ENCODE peak calls at places on chromosome 11, in five cellular contexts. P is transverse colon, V is mammary epithelial cell, G is H9, L is H1. H is an unnamed sample. For H3K4me1 and H3K9me3, the result is how much of the 10 kb centered on the place peaks cover.

GRCh38 chr11:107576497-107577086 is 11.1 kb upstream of the ALKBH8 start:
- DNase-seq in P (peak), V (no peak), G (no peak), L (peak), H (no peak)

GRCh38 chr11:32312206-32312817 is 123.0 kb downstream of the WT1 start:
- DNase-seq in P (no peak), V (no peak), G (no peak), L (no peak), H (no peak)

GRCh38 chr11:115819014-115819413 is 314.8 kb upstream of the CADM1 start:
- DNase-seq in P (no peak), V (no peak), G (no peak), L (no peak), H (no peak)

GRCh38 chr11:61564936-61565696 is 15.8 kb downstream of the SYT7 start:
- DNase-seq in P (no peak), V (no peak), G (no peak), L (no peak), H (no peak)

GRCh38 chr11:100908746-100909145 is 220.9 kb downstream of the PGR start:
- DNase-seq in P (no peak), V (peak), G (no peak), L (no peak), H (no peak)

GRCh38 chr11:120211522-120212258 is 858 bp downstream of the OAF start:
- DNase-seq in P (no peak), V (no peak), G (no peak), L (no peak), H (no peak)

GRCh38 chr11:5783255-5783654 is at the start of gene OR52N5:
- DNase-seq in P (no peak), V (no peak), G (no peak), L (no peak), H (no peak)

GRCh38 chr11:78476066-78476465 is 58.4 kb upstream of the GAB2 start:
- DNase-seq in P (no peak), V (peak), G (no peak), L (no peak), H (no peak)

GRCh38 chr11:129131361-129131760 is 60.8 kb downstream of the ARHGAP32 start:
- DNase-seq in P (no peak), V (peak), G (no peak), L (no peak), H (no peak)

GRCh38 chr11:70490723-70491558 is 92.6 kb downstream of the CTTN start:
- DNase-seq in P (no peak), V (no peak), G (no peak), L (no peak), H (no peak)

GRCh38 chr11:100780470-100780869 is 93.4 kb downstream of the ARHGAP42 start:
- DNase-seq in P (no peak), V (no peak), G (no peak), L (no peak), H (no peak)

GRCh38 chr11:77085652-77086051 is 17.0 kb upstream of the OMP start:
- DNase-seq in P (peak), V (no peak), G (no peak), L (no peak), H (peak)

GRCh38 chr11:121112498-121113455 is 11.7 kb downstream of the TECTA start:
- DNase-seq in P (peak), V (peak), G (peak), L (peak), H (no peak)

GRCh38 chr11:129895126-129896041 is at the start of gene NFRKB:
- DNase-seq in P (peak), V (peak), G (peak), L (peak), H (peak)

GRCh38 chr11:121460941-121461514 is 8.3 kb upstream of the SORL1-AS1 start:
- DNase-seq in P (no peak), V (no peak), G (no peak), L (no peak), H (no peak)

GRCh38 chr11:117793521-117793920 is 3.5 kb downstream of the DSCAML1 start:
- DNase-seq in P (no peak), V (no peak), G (no peak), L (no peak), H (no peak)

GRCh38 chr11:39374963-39375698 is 2084.3 kb downstream of the LRRC4C start:
- DNase-seq in P (no peak), V (peak), G (no peak), L (no peak), H (no peak)

GRCh38 chr11:17812286-17813187 is 78.0 kb downstream of the KCNC1 start:
- DNase-seq in P (peak), V (no peak), G (no peak), L (no peak), H (peak)

GRCh38 chr11:88167853-88168252 is 7.4 kb downstream of the RAB38 start:
- DNase-seq in P (no peak), V (peak), G (no peak), L (no peak), H (no peak)

GRCh38 chr11:124746621-124747243 is 5.3 kb downstream of the VSIG2 start:
- DNase-seq in P (peak), V (peak), G (peak), L (peak), H (peak)

GRCh38 chr11:25068451-25068850 is 571.6 kb downstream of the LUZP2 start:
- DNase-seq in P (no peak), V (peak), G (no peak), L (no peak), H (no peak)

GRCh38 chr11:66787934-66788758 is 55.1 kb upstream of the RCE1 start:
- DNase-seq in P (no peak), V (no peak), G (no peak), L (no peak), H (no peak)

GRCh38 chr11:32006799-32007388 is 84.0 kb upstream of the RCN1 start:
- DNase-seq in P (no peak), V (peak), G (peak), L (no peak), H (no peak)

GRCh38 chr11:69304258-69304657 is 10.3 kb downstream of the MYEOV start:
- DNase-seq in P (no peak), V (no peak), G (no peak), L (no peak), H (peak)

GRCh38 chr11:68313574-68314202 is 1.3 kb downstream of the LRP5 start:
- DNase-seq in P (no peak), V (peak), G (peak), L (no peak), H (peak)

GRCh38 chr11:73384871-73385692 is 8.9 kb downstream of the RELT start:
- DNase-seq in P (peak), V (no peak), G (no peak), L (no peak), H (peak)

GRCh38 chr11:125418396-125418795 is 77.7 kb downstream of the FEZ1 start:
- DNase-seq in P (no peak), V (no peak), G (no peak), L (no peak), H (no peak)

GRCh38 chr11:68258363-68258765 is 13.4 kb downstream of the C11orf24 start:
- DNase-seq in P (no peak), V (no peak), G (peak), L (no peak), H (peak)

GRCh38 chr11:93741882-93742226 is 382 bp downstream of the C11orf54 start:
- DNase-seq in P (peak), V (peak), G (no peak), L (no peak), H (peak)

GRCh38 chr11:116605543-116605942 is 167.2 kb downstream of the BUD13 start:
- DNase-seq in P (peak), V (peak), G (peak), L (peak), H (peak)

GRCh38 chr11:75570559-75571139 is 8.6 kb downstream of the SERPINH1 start:
- DNase-seq in P (no peak), V (no peak), G (no peak), L (no peak), H (no peak)
- H3K4me1 ChIP-seq in P (under half), V (under half), G (under half), L (under half), H (under half)

DNA sequence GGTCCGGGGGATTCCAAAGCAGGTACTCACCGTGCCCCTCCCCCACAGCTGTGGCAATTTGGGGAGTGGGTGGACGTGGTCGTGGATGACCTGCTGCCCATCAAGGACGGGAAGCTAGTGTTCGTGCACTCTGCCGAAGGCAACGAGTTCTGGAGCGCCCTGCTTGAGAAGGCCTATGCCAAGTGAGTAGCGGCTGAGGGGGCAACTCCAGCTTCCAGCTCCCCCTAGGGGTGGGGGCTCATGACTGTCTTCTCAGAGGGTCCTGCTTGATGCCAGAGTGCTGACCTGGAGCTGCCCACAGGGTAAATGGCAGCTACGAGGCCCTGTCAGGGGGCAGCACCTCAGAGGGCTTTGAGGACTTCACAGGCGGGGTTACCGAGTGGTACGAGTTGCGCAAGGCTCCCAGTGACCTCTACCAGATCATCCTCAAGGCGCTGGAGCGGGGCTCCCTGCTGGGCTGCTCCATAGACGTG is 4.2 kb downstream of the CAPN1 start:
- DNase-seq in P (no peak), V (no peak), G (no peak), L (peak), H (no peak)
- TF ChIP-seq CTCF in P (no peak), V (no peak), G (peak), L (peak), H (no peak)

GRCh38 chr11:50078001-50078400 is 45.3 kb downstream of the OR4C45 start:
- DNase-seq in P (no peak), V (no peak), G (no peak), L (no peak), H (no peak)
- H3K9me3 ChIP-seq in P (under half), V (under half), G (half or more), L (half or more), H (half or more)

GRCh38 chr11:111413849-111414248 is 34.8 kb upstream of the POU2AF1 start:
- DNase-seq in P (no peak), V (no peak), G (no peak), L (no peak), H (no peak)
- H3K4me1 ChIP-seq in P (under half), V (under half), G (under half), L (under half), H (under half)

DNA sequence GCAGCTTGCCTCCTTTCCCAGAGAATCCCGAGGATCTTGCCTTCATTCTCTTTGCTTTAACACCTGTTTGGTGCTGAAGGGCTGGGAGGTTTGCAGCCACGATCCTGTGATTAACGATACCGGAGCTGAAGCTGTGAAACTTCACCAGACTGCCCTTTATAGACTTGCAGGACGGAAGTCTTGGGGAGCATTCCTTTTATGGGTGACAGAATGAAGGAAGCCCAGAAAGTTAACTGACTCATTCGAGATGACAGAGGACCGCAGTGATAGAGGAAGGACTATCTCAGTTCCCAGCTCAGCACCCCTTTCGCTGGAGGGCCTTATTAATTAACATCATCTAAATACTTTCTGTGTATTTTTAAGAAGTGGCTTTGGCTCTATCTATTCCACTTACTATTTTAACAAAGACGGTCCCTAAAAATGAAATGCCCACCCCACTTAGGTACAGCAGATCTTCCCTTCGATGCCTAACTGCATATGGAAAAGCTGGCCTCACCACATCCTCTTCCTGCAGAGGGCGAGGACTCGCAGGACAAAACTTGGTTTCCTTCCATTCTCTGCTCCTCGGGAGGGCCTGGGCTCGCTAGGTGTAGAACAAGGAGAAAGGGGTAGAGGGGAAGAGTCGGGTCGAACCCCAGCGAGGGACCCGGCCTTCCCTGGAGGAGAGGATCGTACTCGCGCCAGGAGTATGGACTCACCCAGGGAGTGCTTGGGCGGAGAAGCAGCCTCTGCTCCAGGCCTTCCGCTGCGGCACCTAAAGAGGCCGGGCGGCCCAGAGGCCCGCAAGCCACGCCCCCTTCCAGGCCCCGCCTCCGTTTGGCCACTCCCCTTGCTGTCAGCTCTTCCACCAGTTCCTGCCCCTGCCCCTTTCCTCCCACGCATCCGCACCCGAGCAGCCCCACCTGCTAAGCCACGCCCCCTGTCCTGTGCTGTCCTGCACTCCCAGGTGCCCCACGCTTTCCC is 30.7 kb upstream of the USP47 start:
- DNase-seq in P (no peak), V (no peak), G (peak), L (peak), H (no peak)
- TF ChIP-seq CTCF in P (no peak), V (no peak), G (no peak), L (no peak), H (no peak)

H was measured in mucosa of descending colon.